ENCODE peak calls at places on chromosomes 5 and 9, in five cellular contexts. Y is RWPE1, K is glutamatergic neuron, O is GM12865, E is MCF 10A. M is an unnamed sample.

GRCh38 chr5:68193481-68194036 is 22.0 kb upstream of the PIK3R1 start:
- DNase-seq in O (no peak), E (no peak), Y (peak; percentile 19), K (no peak), M (peak; percentile 80)

GRCh38 chr5:17238521-17239041 is 21.1 kb downstream of the BASP1 start:
- DNase-seq in E (no peak), O (no peak), Y (peak; percentile 77), K (no peak), M (peak; percentile 71)

GRCh38 chr5:166581827-166582226 is 1709.6 kb upstream of the WWC1 start:
- DNase-seq in O (no peak), Y (peak; percentile 64), K (no peak), E (peak; percentile 52), M (peak; percentile 6)

GRCh38 chr5:98468188-98468869 is 305.1 kb upstream of the RGMB start:
- DNase-seq in K (no peak), O (no peak), E (peak; percentile 58), Y (peak; percentile 59), M (peak; percentile 79)

GRCh38 chr5:139974661-139975060 is 68.4 kb downstream of the NRG2 start:
- DNase-seq in O (no peak), Y (no peak), E (no peak), K (no peak), M (no peak)

GRCh38 chr5:111582962-111583669 is 70.8 kb upstream of the STARD4 start:
- DNase-seq in O (no peak), K (no peak), Y (no peak), E (peak; percentile 13), M (peak; percentile 78)

GRCh38 chr5:121251954-121252353 is 599.7 kb upstream of the FTMT start:
- DNase-seq in O (no peak), K (no peak), Y (peak; percentile 73), E (peak; percentile 64), M (peak; percentile 54)

GRCh38 chr9:70043689-70044449 is at the start of gene MAMDC2:
- DNase-seq in O (no peak), K (peak; percentile 57), Y (no peak), E (no peak), M (peak; percentile 40)

GRCh38 chr9:103037508-103038477 is 42.7 kb downstream of the CYLC2 start:
- DNase-seq in E (peak; percentile 82), O (no peak), K (no peak), Y (peak; percentile 17), M (no peak)

GRCh38 chr5:61623401-61624069 is 291.5 kb downstream of the ZSWIM6 start:
- DNase-seq in K (peak; percentile 36), E (peak; percentile 20), O (peak; percentile 12), Y (no peak), M (no peak)

GRCh38 chr9:129398101-129398795 is 220.2 kb upstream of the IER5L start:
- DNase-seq in Y (no peak), O (no peak), K (no peak), E (no peak), M (no peak)

GRCh38 chr5:163908253-163908652 is 402.8 kb downstream of the MAT2B start:
- DNase-seq in Y (no peak), K (no peak), E (no peak), O (no peak), M (no peak)

GRCh38 chr5:172958268-172959046 is 767 bp upstream of the RPL26L1 start:
- DNase-seq in K (peak; percentile 77), E (peak; percentile 80), O (peak; percentile 80), Y (peak; percentile 95), M (peak; percentile 30)

GRCh38 chr5:130923543-130924159 is 241.4 kb downstream of the HINT1 start:
- DNase-seq in K (no peak), Y (no peak), O (no peak), E (no peak), M (no peak)

GRCh38 chr5:151040211-151040747 is 19.9 kb downstream of the GPX3 start:
- DNase-seq in E (peak; percentile 60), Y (peak; percentile 79), O (no peak), K (no peak), M (peak; percentile 57)

GRCh38 chr5:114208588-114208987 is 153.3 kb upstream of the KCNN2 start:
- DNase-seq in Y (no peak), O (no peak), K (no peak), E (no peak), M (no peak)

GRCh38 chr9:33044162-33044673 is 19.1 kb downstream of the DNAJA1 start:
- DNase-seq in O (peak; percentile 86), Y (peak; percentile 90), E (peak; percentile 88), K (peak; percentile 87), M (peak; percentile 59)

GRCh38 chr5:1668141-1668721 is 131.4 kb downstream of the MRPL36 start:
- DNase-seq in O (no peak), K (peak; percentile 37), E (no peak), Y (no peak), M (no peak)

GRCh38 chr5:167743685-167744084 is 547.8 kb upstream of the WWC1 start:
- DNase-seq in K (no peak), Y (peak; percentile 94), E (peak; percentile 90), O (no peak), M (peak; percentile 79)

GRCh38 chr5:113692466-113693204 is 179.1 kb downstream of the YTHDC2 start:
- DNase-seq in O (no peak), E (no peak), K (peak; percentile 22), Y (no peak), M (no peak)

GRCh38 chr5:137075163-137075970 is 423.8 kb downstream of the SPOCK1 start:
- DNase-seq in K (peak; percentile 85), Y (peak; percentile 93), E (peak; percentile 93), O (peak; percentile 49), M (peak; percentile 69)

GRCh38 chr5:102296229-102296817 is at the start of gene SLCO4C1:
- DNase-seq in K (peak; percentile 95), Y (peak; percentile 10), E (no peak), O (peak; percentile 80), M (peak; percentile 55)
- TF ChIP-seq CTCF in K (peak; percentile 78), Y (peak; percentile 26), E (no peak), O (peak; percentile 76), M (peak; percentile 79)

GRCh38 chr5:179406031-179406681 is 60.9 kb upstream of the ADAMTS2 start:
- DNase-seq in O (no peak), K (no peak), E (no peak), Y (no peak), M (no peak)

GRCh38 chr5:179405426-179406030 is 60.3 kb upstream of the ADAMTS2 start:
- DNase-seq in Y (no peak), O (no peak), E (no peak), K (no peak), M (no peak)

GRCh38 chr5:179403426-179404147 is 58.3 kb upstream of the ADAMTS2 start:
- DNase-seq in K (no peak), E (no peak), Y (no peak), O (no peak), M (no peak)

GRCh38 chr5:179405054-179405416 is 59.8 kb upstream of the ADAMTS2 start:
- DNase-seq in Y (no peak), E (no peak), O (no peak), K (no peak), M (no peak)

GRCh38 chr5:179404321-179405053 is 59.2 kb upstream of the ADAMTS2 start:
- DNase-seq in E (peak; percentile 10), K (no peak), O (no peak), Y (no peak), M (no peak)
- TF ChIP-seq CTCF in E (peak; percentile 61), K (no peak), O (no peak), Y (no peak), M (no peak)

GRCh38 chr5:10630126-10630525 is 66.3 kb downstream of the ANKRD33B start:
- DNase-seq in E (peak; percentile 71), K (no peak), Y (peak; percentile 83), O (no peak), M (peak; percentile 86)
- TF ChIP-seq CTCF in E (no peak), K (no peak), Y (no peak), O (no peak), M (no peak)

DNA sequence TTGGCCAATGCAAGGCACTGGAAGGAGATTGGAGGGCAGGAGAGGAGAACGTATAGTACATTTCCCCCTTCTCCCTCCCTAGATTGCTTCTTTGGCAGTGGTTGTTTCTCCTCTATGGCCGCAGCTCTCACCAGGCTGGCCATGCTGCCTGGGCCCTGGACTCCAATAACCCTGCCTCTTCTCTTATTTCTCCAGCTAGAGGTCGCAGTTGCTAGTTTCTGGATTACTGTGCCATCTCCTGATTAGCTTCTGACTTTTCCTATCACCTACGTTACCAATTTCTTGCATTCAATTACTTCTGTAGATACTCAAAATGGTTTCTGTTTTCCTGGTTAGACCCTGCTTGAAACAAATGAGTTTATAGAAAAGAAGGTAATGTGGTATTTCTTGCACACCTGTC is 2.4 kb upstream of the MACIR start:
- DNase-seq in E (peak; percentile 18), Y (no peak), O (peak; percentile 33), K (no peak), M (no peak)
- TF ChIP-seq CTCF in E (no peak), Y (no peak), O (peak; percentile 26), K (no peak), M (no peak)

DNA sequence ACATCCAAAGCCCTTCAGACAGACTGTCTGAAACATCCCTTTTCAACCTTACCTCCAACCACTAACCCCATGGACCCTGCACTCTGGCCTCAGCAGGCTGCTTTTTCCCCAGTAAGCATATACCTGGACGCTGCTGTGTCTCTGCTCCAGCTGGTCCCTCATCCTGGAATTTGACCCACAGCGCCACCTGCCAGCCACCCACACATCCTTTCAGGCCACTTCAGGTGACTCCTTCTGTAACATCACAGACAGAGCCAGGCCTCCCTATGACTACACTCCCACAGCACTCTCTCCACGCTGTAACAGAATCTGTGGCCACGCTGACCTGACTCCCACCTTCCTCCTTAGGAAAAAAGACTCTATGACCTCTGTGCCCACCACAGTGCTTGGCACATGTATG is 3.4 kb downstream of the MGAT1 start:
- DNase-seq in E (peak; percentile 49), Y (no peak), O (no peak), K (peak; percentile 57), M (peak; percentile 10)
- TF ChIP-seq CTCF in E (peak; percentile 21), Y (no peak), O (peak; percentile 10), K (peak; percentile 25), M (peak; percentile 50)

DNA sequence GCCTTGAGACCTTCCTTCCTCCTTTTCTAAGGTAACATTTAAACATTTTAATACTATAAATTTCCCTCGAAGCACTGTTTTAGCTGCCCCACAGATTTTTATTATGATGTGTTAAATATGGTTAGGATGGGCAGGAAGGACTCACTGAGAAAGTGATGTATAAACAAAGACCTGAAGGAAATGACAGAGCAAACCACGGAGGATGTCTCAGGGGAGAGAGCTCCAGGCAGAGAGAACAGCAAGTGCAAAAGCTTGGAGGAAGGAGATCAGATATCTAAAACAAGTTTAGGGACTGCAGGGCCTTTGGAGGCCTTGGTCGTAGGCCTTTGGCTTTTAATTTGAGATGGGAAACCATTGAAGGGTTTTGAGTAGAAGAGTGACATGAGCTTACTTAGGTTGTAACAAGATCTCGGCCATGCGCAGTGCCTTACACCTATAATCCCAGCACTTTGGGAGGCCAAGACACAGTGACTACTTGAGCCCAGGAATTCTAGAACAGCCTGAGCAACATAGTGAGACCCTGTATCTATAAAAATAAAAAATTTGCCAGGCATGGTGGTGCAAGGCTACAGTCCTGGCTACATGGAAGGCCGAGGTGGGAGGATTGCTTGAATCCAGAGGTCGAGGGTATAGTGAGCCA is 35.5 kb upstream of the LRRTM2 start:
- DNase-seq in O (no peak), K (no peak), E (no peak), Y (no peak), M (no peak)
- TF ChIP-seq CTCF in O (no peak), K (no peak), E (no peak), Y (no peak), M (no peak)

GRCh38 chr5:66864240-66864884 is 268.2 kb downstream of the MAST4 start:
- DNase-seq in K (no peak), E (peak; percentile 55), Y (peak; percentile 45), O (peak; percentile 8), M (no peak)
- TF ChIP-seq CTCF in K (peak; percentile 46), E (peak; percentile 33), Y (peak; percentile 84), O (peak; percentile 17), M (peak; percentile 79)

GRCh38 chr9:2242778-2243395 is 227.7 kb downstream of the SMARCA2 start:
- DNase-seq in O (no peak), E (no peak), Y (no peak), K (no peak), M (no peak)
- TF ChIP-seq CTCF in O (no peak), E (no peak), Y (no peak), K (no peak), M (no peak)

M was measured in foreskin keratinocyte.